ENCODE peak calls at places on chromosomes 5 and 9, in seven cellular contexts. S is foreskin fibroblast, B is brain microvascular endothelial cell, N is choroid plexus epithelial cell, U is HFF-Myc, J is cardiac muscle cell, C is H1. P is an unnamed sample.

GRCh38 chr5:135398160-135398854 is 724 bp downstream of the MACROH2A1 start:
- DNase-seq in S (peak), B (no peak), N (peak), U (no peak), J (peak), C (peak), P (peak)

GRCh38 chr5:115366223-115366622 is 69.8 kb upstream of the CCDC112 start:
- DNase-seq in S (peak), B (peak), N (peak), U (peak), J (no peak), C (no peak), P (peak)

GRCh38 chr5:59241119-59241518 is 652.4 kb downstream of the PDE4D start:
- DNase-seq in S (no peak), B (no peak), N (no peak), U (no peak), J (no peak), C (no peak), P (no peak)

GRCh38 chr5:135356522-135357318 is 42.3 kb downstream of the MACROH2A1 start:
- DNase-seq in S (peak), B (peak), N (peak), U (no peak), J (peak), C (no peak), P (no peak)

GRCh38 chr5:82405166-82405565 is 127.0 kb upstream of the RPS23 start:
- DNase-seq in S (peak), B (peak), N (peak), U (no peak), J (no peak), C (no peak), P (no peak)

GRCh38 chr5:145510324-145510723 is 324.8 kb downstream of the PRELID2 start:
- DNase-seq in S (peak), B (no peak), N (peak), U (no peak), J (no peak), C (no peak), P (peak)

GRCh38 chr9:133992780-133993634 is 883 bp upstream of the VAV2 start:
- DNase-seq in S (peak), B (peak), N (peak), U (peak), J (peak), C (peak), P (peak)

GRCh38 chr5:141757402-141757801 is 75.4 kb upstream of the ARAP3 start:
- DNase-seq in S (no peak), B (peak), N (peak), U (no peak), J (peak), C (no peak), P (no peak)

GRCh38 chr5:172646716-172647285 is 5.7 kb downstream of the NEURL1B start:
- DNase-seq in S (no peak), B (peak), N (peak), U (no peak), J (peak), C (no peak), P (no peak)

GRCh38 chr9:88400021-88400420 is 11.8 kb downstream of the SPIN1 start:
- DNase-seq in S (peak), B (peak), N (peak), U (peak), J (no peak), C (peak), P (no peak)

GRCh38 chr9:99400184-99400731 is 178.2 kb downstream of the SEC61B start:
- DNase-seq in S (no peak), B (peak), N (peak), U (no peak), J (peak), C (no peak), P (no peak)
- TF ChIP-seq CTCF in S (no peak), B (no peak), N (peak), U (no peak), J (no peak), C (peak), P (no peak)

DNA sequence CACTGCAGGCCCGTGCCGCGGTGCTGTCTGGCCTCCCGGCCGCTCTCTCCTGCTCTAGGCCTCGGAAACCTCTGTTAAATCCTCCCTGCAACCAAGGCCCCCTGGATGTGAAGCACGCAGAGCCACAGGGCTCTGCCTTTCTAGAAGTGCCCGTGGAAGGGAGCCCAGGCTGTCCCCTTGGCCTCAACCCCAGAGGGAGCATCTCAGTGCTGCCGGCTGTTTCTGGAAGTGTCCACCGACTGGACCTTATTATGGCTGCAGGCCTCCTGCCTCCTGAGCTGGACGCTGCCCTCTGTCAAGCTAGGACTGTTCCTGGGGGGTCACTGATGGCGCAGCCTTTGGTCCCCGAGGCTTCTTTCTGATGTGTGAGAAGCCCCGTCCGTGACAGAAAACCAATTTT is 40.4 kb upstream of the PHYKPL start:
- DNase-seq in S (no peak), B (no peak), N (no peak), U (no peak), J (no peak), C (no peak), P (no peak)
- TF ChIP-seq CTCF in S (no peak), B (no peak), N (no peak), U (no peak), J (no peak), C (no peak), P (no peak)

DNA sequence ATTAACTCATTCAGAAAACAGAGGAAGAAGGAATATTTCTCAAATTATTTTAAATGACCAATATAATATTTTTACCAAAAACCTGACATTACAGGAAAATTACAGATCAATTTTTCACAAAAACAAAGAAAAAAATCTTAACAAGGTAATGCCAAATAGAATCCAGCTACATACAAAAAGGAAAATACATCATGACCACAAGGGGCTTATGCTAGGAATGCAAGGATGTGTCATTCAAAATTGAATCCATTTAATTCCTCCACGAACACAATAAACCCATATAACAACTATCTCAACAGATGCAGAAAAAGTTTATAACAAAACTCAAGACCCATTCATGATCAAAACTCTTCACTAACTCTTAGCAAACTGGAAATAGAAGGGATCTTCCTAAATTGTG is 239.8 kb downstream of the EPB41L4A start:
- DNase-seq in S (no peak), B (no peak), N (no peak), U (no peak), J (no peak), C (no peak), P (no peak)
- TF ChIP-seq CTCF in S (no peak), B (no peak), N (no peak), U (no peak), J (no peak), C (no peak), P (no peak)

DNA sequence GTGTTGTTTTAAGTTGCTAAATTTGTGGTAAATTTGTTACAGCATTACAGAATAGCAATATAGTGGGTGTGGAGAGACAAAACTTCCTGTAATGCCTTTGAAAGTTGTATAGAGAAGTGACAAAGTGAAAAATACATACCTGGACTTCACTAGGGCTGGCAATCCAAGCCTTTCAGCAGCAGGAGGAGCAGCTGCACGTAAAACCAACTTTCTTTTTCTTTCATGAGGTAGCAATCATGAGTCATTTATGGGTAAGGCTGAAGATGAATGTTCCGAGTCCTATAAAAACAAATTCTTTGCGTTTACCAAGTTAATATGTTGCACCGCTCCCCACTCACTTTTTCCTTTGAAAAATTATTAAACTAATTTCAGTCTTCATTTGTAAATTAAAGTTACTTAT is 1138.2 kb downstream of the TAF11L14 start:
- DNase-seq in S (no peak), B (no peak), N (peak), U (no peak), J (peak), C (no peak), P (no peak)
- TF ChIP-seq CTCF in S (no peak), B (peak), N (peak), U (no peak), J (no peak), C (no peak), P (peak)